ENCODE peak calls at places on chromosomes 13 and 19, in ten cellular contexts. One of them, this sample, is unnamed. For H3K9me2, the result is how much of the 10 kb centered on the place peaks cover.

GRCh38 chr19:19279062-19279612 is 6.0 kb upstream of the TM6SF2 start:
- DNase-seq in GM23248: no peak
- DNase-seq in GM23338: no peak
- DNase-seq in hepatocyte: peak
- DNase-seq in PC-3: no peak
- DNase-seq in MM.1S: no peak
- DNase-seq in SK-N-SH: no peak
- DNase-seq in PC-9: no peak
- DNase-seq in HCT116: no peak
- DNase-seq in Karpas-422: no peak
- DNase-seq in this sample: no peak

GRCh38 chr19:4636151-4636717 is 3.1 kb upstream of the TNFAIP8L1 start:
- DNase-seq in GM23248: peak
- DNase-seq in GM23338: peak
- DNase-seq in hepatocyte: peak
- DNase-seq in PC-3: peak
- DNase-seq in MM.1S: peak
- DNase-seq in SK-N-SH: peak
- DNase-seq in PC-9: peak
- DNase-seq in HCT116: no peak
- DNase-seq in Karpas-422: peak
- DNase-seq in this sample: peak

GRCh38 chr13:94065741-94066140 is 413.7 kb downstream of the DCT start:
- DNase-seq in GM23248: peak
- DNase-seq in GM23338: no peak
- DNase-seq in hepatocyte: no peak
- DNase-seq in PC-3: no peak
- DNase-seq in MM.1S: no peak
- DNase-seq in SK-N-SH: peak
- DNase-seq in PC-9: no peak
- DNase-seq in HCT116: no peak
- DNase-seq in Karpas-422: no peak
- DNase-seq in this sample: no peak

GRCh38 chr13:110758195-110758594 is 44.7 kb downstream of the ING1 start:
- DNase-seq in GM23248: peak
- DNase-seq in GM23338: no peak
- DNase-seq in hepatocyte: no peak
- DNase-seq in PC-3: peak
- DNase-seq in MM.1S: no peak
- DNase-seq in SK-N-SH: no peak
- DNase-seq in PC-9: no peak
- DNase-seq in HCT116: no peak
- DNase-seq in Karpas-422: no peak
- DNase-seq in this sample: no peak

GRCh38 chr13:35164324-35164932 is 222.4 kb downstream of the NBEA start:
- DNase-seq in GM23248: peak
- DNase-seq in GM23338: peak
- DNase-seq in hepatocyte: peak
- DNase-seq in PC-3: peak
- DNase-seq in MM.1S: peak
- DNase-seq in SK-N-SH: peak
- DNase-seq in PC-9: no peak
- DNase-seq in HCT116: peak
- DNase-seq in Karpas-422: peak
- DNase-seq in this sample: peak

GRCh38 chr19:8373867-8374813 is 10.2 kb downstream of the ANGPTL4 start:
- DNase-seq in GM23248: no peak
- DNase-seq in GM23338: no peak
- DNase-seq in hepatocyte: no peak
- DNase-seq in PC-3: no peak
- DNase-seq in MM.1S: no peak
- DNase-seq in SK-N-SH: peak
- DNase-seq in PC-9: no peak
- DNase-seq in HCT116: no peak
- DNase-seq in Karpas-422: no peak
- DNase-seq in this sample: no peak

GRCh38 chr19:11792942-11793341 is 5.4 kb upstream of the ZNF491 start:
- DNase-seq in GM23248: no peak
- DNase-seq in GM23338: no peak
- DNase-seq in hepatocyte: no peak
- DNase-seq in PC-3: no peak
- DNase-seq in MM.1S: no peak
- DNase-seq in SK-N-SH: no peak
- DNase-seq in PC-9: no peak
- DNase-seq in HCT116: no peak
- DNase-seq in Karpas-422: no peak
- DNase-seq in this sample: no peak

GRCh38 chr19:41264581-41265375 is 606 bp downstream of the HNRNPUL1 start:
- DNase-seq in GM23248: peak
- DNase-seq in GM23338: peak
- DNase-seq in hepatocyte: peak
- DNase-seq in PC-3: peak
- DNase-seq in MM.1S: peak
- DNase-seq in SK-N-SH: peak
- DNase-seq in PC-9: peak
- DNase-seq in HCT116: no peak
- DNase-seq in Karpas-422: peak
- DNase-seq in this sample: peak

GRCh38 chr19:45584332-45585157 is at the start of gene OPA3:
- DNase-seq in GM23248: peak
- DNase-seq in GM23338: peak
- DNase-seq in hepatocyte: peak
- DNase-seq in PC-3: peak
- DNase-seq in MM.1S: peak
- DNase-seq in SK-N-SH: peak
- DNase-seq in PC-9: peak
- DNase-seq in HCT116: peak
- DNase-seq in Karpas-422: peak
- DNase-seq in this sample: peak

GRCh38 chr19:49125025-49125731 is 5.8 kb downstream of the PPFIA3 start:
- DNase-seq in GM23248: no peak
- DNase-seq in GM23338: peak
- DNase-seq in hepatocyte: peak
- DNase-seq in PC-3: no peak
- DNase-seq in MM.1S: no peak
- DNase-seq in SK-N-SH: no peak
- DNase-seq in PC-9: peak
- DNase-seq in HCT116: no peak
- DNase-seq in Karpas-422: no peak
- DNase-seq in this sample: no peak

GRCh38 chr13:76741624-76742023 is 144.6 kb downstream of the KCTD12 start:
- DNase-seq in GM23248: no peak
- DNase-seq in GM23338: no peak
- DNase-seq in hepatocyte: no peak
- DNase-seq in PC-3: no peak
- DNase-seq in MM.1S: no peak
- DNase-seq in SK-N-SH: no peak
- DNase-seq in PC-9: no peak
- DNase-seq in HCT116: no peak
- DNase-seq in Karpas-422: no peak
- DNase-seq in this sample: no peak

GRCh38 chr13:99666146-99666805 is 165.0 kb downstream of the TM9SF2 start:
- DNase-seq in GM23248: no peak
- DNase-seq in GM23338: no peak
- DNase-seq in hepatocyte: no peak
- DNase-seq in PC-3: no peak
- DNase-seq in MM.1S: no peak
- DNase-seq in SK-N-SH: no peak
- DNase-seq in PC-9: no peak
- DNase-seq in HCT116: no peak
- DNase-seq in Karpas-422: no peak
- DNase-seq in this sample: no peak

GRCh38 chr19:51059715-51060114 is 5.2 kb downstream of the KLK13 start:
- DNase-seq in GM23248: no peak
- DNase-seq in GM23338: no peak
- DNase-seq in hepatocyte: no peak
- DNase-seq in PC-3: no peak
- DNase-seq in MM.1S: no peak
- DNase-seq in SK-N-SH: no peak
- DNase-seq in PC-9: no peak
- DNase-seq in HCT116: no peak
- DNase-seq in Karpas-422: no peak
- DNase-seq in this sample: no peak

GRCh38 chr19:51063664-51064063 is 1.2 kb downstream of the KLK13 start:
- DNase-seq in GM23248: no peak
- DNase-seq in GM23338: no peak
- DNase-seq in hepatocyte: no peak
- DNase-seq in PC-3: no peak
- DNase-seq in MM.1S: no peak
- DNase-seq in SK-N-SH: no peak
- DNase-seq in PC-9: no peak
- DNase-seq in HCT116: no peak
- DNase-seq in Karpas-422: no peak
- DNase-seq in this sample: no peak

GRCh38 chr19:51064534-51065220 is at the start of gene KLK13:
- DNase-seq in GM23248: peak
- DNase-seq in GM23338: peak
- DNase-seq in hepatocyte: peak
- DNase-seq in PC-3: no peak
- DNase-seq in MM.1S: no peak
- DNase-seq in SK-N-SH: no peak
- DNase-seq in PC-9: peak
- DNase-seq in HCT116: peak
- DNase-seq in Karpas-422: no peak
- DNase-seq in this sample: no peak

GRCh38 chr19:51060336-51060735 is 4.6 kb downstream of the KLK13 start:
- DNase-seq in GM23248: no peak
- DNase-seq in GM23338: no peak
- DNase-seq in hepatocyte: no peak
- DNase-seq in PC-3: no peak
- DNase-seq in MM.1S: no peak
- DNase-seq in SK-N-SH: no peak
- DNase-seq in PC-9: no peak
- DNase-seq in HCT116: no peak
- DNase-seq in Karpas-422: no peak
- DNase-seq in this sample: no peak

DNA sequence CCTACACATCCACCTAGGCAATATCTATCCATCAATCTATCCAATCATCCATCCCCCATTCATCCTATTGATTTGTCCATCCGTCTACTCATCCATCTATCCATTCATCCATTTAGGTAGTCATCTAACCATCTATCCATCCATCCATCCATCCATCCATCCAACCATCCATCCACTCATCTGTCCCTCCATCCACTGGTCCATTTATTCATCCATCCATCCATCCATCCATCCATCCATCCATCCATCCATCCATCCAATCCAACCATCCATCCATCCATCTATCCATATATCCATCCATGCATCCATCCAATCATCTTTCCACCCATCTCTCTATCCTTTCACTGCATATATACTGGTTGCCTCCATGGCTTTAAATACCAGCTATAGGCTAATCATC is 3.9 kb downstream of the KLK13 start:
- DNase-seq in GM23248: no peak
- DNase-seq in GM23338: no peak
- DNase-seq in hepatocyte: no peak
- DNase-seq in PC-3: no peak
- DNase-seq in MM.1S: no peak
- DNase-seq in SK-N-SH: no peak
- DNase-seq in PC-9: no peak
- DNase-seq in HCT116: no peak
- DNase-seq in Karpas-422: no peak
- DNase-seq in this sample: no peak
- H3K9me2 ChIP-seq in GM23248: under half
- H3K9me2 ChIP-seq in GM23338: under half
- H3K9me2 ChIP-seq in hepatocyte: under half
- H3K9me2 ChIP-seq in PC-3: under half
- H3K9me2 ChIP-seq in MM.1S: under half
- H3K9me2 ChIP-seq in SK-N-SH: under half
- H3K9me2 ChIP-seq in PC-9: under half
- H3K9me2 ChIP-seq in HCT116: under half
- H3K9me2 ChIP-seq in Karpas-422: under half
- H3K9me2 ChIP-seq in this sample: under half

GRCh38 chr19:7292950-7293794 is 1.0 kb downstream of the INSR start:
- DNase-seq in GM23248: peak
- DNase-seq in GM23338: peak
- DNase-seq in hepatocyte: peak
- DNase-seq in PC-3: no peak
- DNase-seq in MM.1S: peak
- DNase-seq in SK-N-SH: peak
- DNase-seq in PC-9: no peak
- DNase-seq in HCT116: no peak
- DNase-seq in Karpas-422: no peak
- DNase-seq in this sample: peak
- H3K27ac ChIP-seq in GM23248: no peak
- H3K27ac ChIP-seq in GM23338: no peak
- H3K27ac ChIP-seq in hepatocyte: peak
- H3K27ac ChIP-seq in PC-3: no peak
- H3K27ac ChIP-seq in MM.1S: no peak
- H3K27ac ChIP-seq in SK-N-SH: no peak
- H3K27ac ChIP-seq in PC-9: no peak
- H3K27ac ChIP-seq in HCT116: peak
- H3K27ac ChIP-seq in Karpas-422: no peak
- H3K27ac ChIP-seq in this sample: peak

DNA sequence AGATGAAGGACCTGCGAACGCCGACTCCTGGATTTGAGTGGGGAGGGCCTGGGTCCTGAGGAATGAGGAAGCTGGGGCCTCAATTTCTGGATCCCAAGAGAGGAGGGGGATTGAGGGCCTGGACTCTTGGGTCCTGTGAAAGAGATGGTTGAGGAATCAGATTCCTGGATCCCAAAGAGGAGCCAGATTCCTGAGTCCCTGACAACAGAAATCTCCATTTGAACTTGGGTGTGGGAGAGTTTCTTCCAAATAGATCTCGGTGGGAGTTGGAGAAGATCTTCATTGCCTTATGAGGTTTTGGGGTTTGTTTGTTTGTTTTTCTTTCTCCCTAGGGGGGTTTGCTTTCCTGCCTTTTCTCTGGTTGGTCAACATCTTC is 624 bp downstream of the PSENEN start:
- DNase-seq in GM23248: peak
- DNase-seq in GM23338: no peak
- DNase-seq in hepatocyte: no peak
- DNase-seq in PC-3: no peak
- DNase-seq in MM.1S: no peak
- DNase-seq in SK-N-SH: no peak
- DNase-seq in PC-9: no peak
- DNase-seq in HCT116: no peak
- DNase-seq in Karpas-422: no peak
- DNase-seq in this sample: no peak
- H3K9me2 ChIP-seq in GM23248: under half
- H3K9me2 ChIP-seq in GM23338: under half
- H3K9me2 ChIP-seq in hepatocyte: under half
- H3K9me2 ChIP-seq in PC-3: under half
- H3K9me2 ChIP-seq in MM.1S: under half
- H3K9me2 ChIP-seq in SK-N-SH: under half
- H3K9me2 ChIP-seq in PC-9: under half
- H3K9me2 ChIP-seq in HCT116: under half
- H3K9me2 ChIP-seq in Karpas-422: under half
- H3K9me2 ChIP-seq in this sample: under half

DNA sequence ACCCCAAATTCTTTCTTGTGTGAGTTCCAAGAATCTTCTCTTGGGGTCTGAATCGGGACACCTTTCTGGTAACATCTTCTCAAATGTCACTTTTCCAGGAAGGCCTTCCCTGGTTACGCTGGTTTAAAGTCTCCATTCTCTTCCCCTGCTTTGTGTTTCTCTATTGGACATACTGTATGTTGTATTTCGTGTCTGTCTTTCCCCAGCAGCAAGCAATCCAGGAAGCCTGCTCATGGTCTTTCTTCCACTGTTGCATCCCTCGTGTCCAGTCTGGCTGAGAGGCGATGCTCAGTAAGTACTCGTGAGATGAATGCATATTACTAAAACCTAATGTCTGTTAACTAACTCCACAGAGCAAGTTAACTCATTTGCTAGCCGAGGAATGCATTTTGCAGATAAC is 43.7 kb downstream of the RFXAP start:
- DNase-seq in GM23248: no peak
- DNase-seq in GM23338: no peak
- DNase-seq in hepatocyte: no peak
- DNase-seq in PC-3: no peak
- DNase-seq in MM.1S: no peak
- DNase-seq in SK-N-SH: no peak
- DNase-seq in PC-9: no peak
- DNase-seq in HCT116: no peak
- DNase-seq in Karpas-422: no peak
- DNase-seq in this sample: no peak
- H3K27ac ChIP-seq in GM23248: no peak
- H3K27ac ChIP-seq in GM23338: no peak
- H3K27ac ChIP-seq in hepatocyte: no peak
- H3K27ac ChIP-seq in PC-3: no peak
- H3K27ac ChIP-seq in MM.1S: no peak
- H3K27ac ChIP-seq in SK-N-SH: no peak
- H3K27ac ChIP-seq in PC-9: no peak
- H3K27ac ChIP-seq in HCT116: no peak
- H3K27ac ChIP-seq in Karpas-422: no peak
- H3K27ac ChIP-seq in this sample: no peak

This sample was measured in OCI-LY7.